ENCODE peak calls at places on chromosomes 16 and 17, in four cellular contexts. One of them, this sample, is unnamed.

GRCh38 chr17:39643271-39643670 is 6.3 kb downstream of the STARD3 start:
- DNase-seq in Panc1: no peak
- DNase-seq in fibroblast of lung: no peak
- DNase-seq in HepG2: no peak
- DNase-seq in this sample: no peak

GRCh38 chr17:37701424-37702020 is 43.3 kb downstream of the HNF1B start:
- DNase-seq in Panc1: no peak
- DNase-seq in fibroblast of lung: peak; percentile 11
- DNase-seq in HepG2: no peak
- DNase-seq in this sample: no peak

GRCh38 chr16:56625943-56626654 is 518 bp downstream of the MT1E start:
- DNase-seq in Panc1: no peak
- DNase-seq in fibroblast of lung: peak; percentile 94
- DNase-seq in HepG2: no peak
- DNase-seq in this sample: peak; percentile 50

GRCh38 chr16:75282811-75283281 is 31.4 kb upstream of the BCAR1 start:
- DNase-seq in Panc1: no peak
- DNase-seq in fibroblast of lung: no peak
- DNase-seq in HepG2: no peak
- DNase-seq in this sample: no peak

GRCh38 chr17:81512984-81513668 is 527 bp upstream of the ACTG1 start:
- DNase-seq in Panc1: no peak
- DNase-seq in fibroblast of lung: peak; percentile 59
- DNase-seq in HepG2: peak; percentile 80
- DNase-seq in this sample: peak; percentile 82

GRCh38 chr16:1533443-1533951 is at the start of gene TMEM204:
- DNase-seq in Panc1: no peak
- DNase-seq in fibroblast of lung: peak; percentile 74
- DNase-seq in HepG2: no peak
- DNase-seq in this sample: no peak

GRCh38 chr17:77852666-77853207 is 105.8 kb upstream of the TNRC6C start:
- DNase-seq in Panc1: no peak
- DNase-seq in fibroblast of lung: no peak
- DNase-seq in HepG2: no peak
- DNase-seq in this sample: no peak

GRCh38 chr16:70472786-70473433 is 18.5 kb downstream of the FCSK start:
- DNase-seq in Panc1: no peak
- DNase-seq in fibroblast of lung: no peak
- DNase-seq in HepG2: no peak
- DNase-seq in this sample: no peak

GRCh38 chr17:40363480-40363838 is 1.1 kb downstream of the GJD3 start:
- DNase-seq in Panc1: no peak
- DNase-seq in fibroblast of lung: no peak
- DNase-seq in HepG2: no peak
- DNase-seq in this sample: peak; percentile 60

GRCh38 chr17:81885869-81886548 is 5.4 kb downstream of the ALYREF start:
- DNase-seq in Panc1: no peak
- DNase-seq in fibroblast of lung: no peak
- DNase-seq in HepG2: no peak
- DNase-seq in this sample: no peak

GRCh38 chr17:12256380-12256995 is 235.8 kb downstream of the MAP2K4 start:
- DNase-seq in Panc1: peak; percentile 32
- DNase-seq in fibroblast of lung: peak; percentile 77
- DNase-seq in HepG2: peak; percentile 35
- DNase-seq in this sample: peak; percentile 70

GRCh38 chr17:79515646-79516604 is 94.9 kb downstream of the RBFOX3 start:
- DNase-seq in Panc1: no peak
- DNase-seq in fibroblast of lung: no peak
- DNase-seq in HepG2: no peak
- DNase-seq in this sample: no peak

GRCh38 chr17:79513206-79513605 is 97.6 kb downstream of the RBFOX3 start:
- DNase-seq in Panc1: no peak
- DNase-seq in fibroblast of lung: no peak
- DNase-seq in HepG2: no peak
- DNase-seq in this sample: no peak

GRCh38 chr17:79511471-79511870 is 99.4 kb downstream of the RBFOX3 start:
- DNase-seq in Panc1: no peak
- DNase-seq in fibroblast of lung: no peak
- DNase-seq in HepG2: no peak
- DNase-seq in this sample: no peak

GRCh38 chr17:79515110-79515509 is 95.7 kb downstream of the RBFOX3 start:
- DNase-seq in Panc1: no peak
- DNase-seq in fibroblast of lung: no peak
- DNase-seq in HepG2: no peak
- DNase-seq in this sample: no peak

DNA sequence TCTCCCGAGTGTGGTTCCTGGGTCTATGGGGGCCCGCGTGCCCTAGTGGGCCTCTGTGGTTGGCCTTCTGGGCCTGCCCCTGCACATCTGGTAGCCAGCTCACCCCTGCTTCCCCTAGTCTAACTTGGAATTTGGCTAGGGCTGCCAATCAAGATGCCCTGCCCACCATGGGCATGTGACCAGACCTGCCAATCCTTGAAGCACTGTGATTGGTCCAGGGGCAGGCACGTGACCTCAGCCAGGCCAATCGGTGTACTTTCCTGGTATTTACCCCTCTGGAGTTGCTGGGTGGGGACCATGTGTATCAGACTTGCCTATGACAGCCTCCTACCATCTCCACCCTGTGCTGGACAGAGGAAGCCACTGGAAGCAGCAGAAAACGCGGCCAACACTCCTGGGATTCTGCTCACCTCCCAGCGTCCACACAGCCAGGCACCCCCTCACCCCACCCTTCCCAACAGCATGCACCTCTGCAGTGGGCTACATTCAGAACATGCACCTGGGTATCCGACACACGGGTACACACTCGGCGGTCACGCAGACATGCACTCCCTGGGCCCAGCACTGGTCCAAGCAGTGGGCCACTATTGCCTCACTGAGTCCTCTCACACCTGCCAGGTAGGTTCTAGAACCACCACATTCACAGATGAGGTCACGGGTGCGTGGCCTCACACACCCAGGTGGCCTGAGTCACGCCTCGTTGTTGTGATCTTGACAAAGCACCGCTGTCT is 96.9 kb downstream of the RBFOX3 start:
- DNase-seq in Panc1: no peak
- DNase-seq in fibroblast of lung: no peak
- DNase-seq in HepG2: no peak
- DNase-seq in this sample: no peak
- H3K27ac ChIP-seq in Panc1: no peak overlapping the region
- H3K27ac ChIP-seq in fibroblast of lung: no peak overlapping the region
- H3K27ac ChIP-seq in HepG2: no peak overlapping the region
- H3K27ac ChIP-seq in this sample: no peak overlapping the region

GRCh38 chr17:19263621-19264010 is 26.4 kb downstream of the EPN2 start:
- DNase-seq in Panc1: no peak
- DNase-seq in fibroblast of lung: peak; percentile 59
- DNase-seq in HepG2: no peak
- DNase-seq in this sample: no peak

GRCh38 chr17:19264277-19264676 is 27.1 kb downstream of the EPN2 start:
- DNase-seq in Panc1: no peak
- DNase-seq in fibroblast of lung: no peak
- DNase-seq in HepG2: no peak
- DNase-seq in this sample: no peak

GRCh38 chr17:19262650-19263620 is 25.8 kb downstream of the EPN2 start:
- DNase-seq in Panc1: no peak
- DNase-seq in fibroblast of lung: no peak
- DNase-seq in HepG2: no peak
- DNase-seq in this sample: peak; percentile 49

GRCh38 chr17:19258371-19258770 is 21.2 kb downstream of the EPN2 start:
- DNase-seq in Panc1: no peak
- DNase-seq in fibroblast of lung: no peak
- DNase-seq in HepG2: no peak
- DNase-seq in this sample: no peak

DNA sequence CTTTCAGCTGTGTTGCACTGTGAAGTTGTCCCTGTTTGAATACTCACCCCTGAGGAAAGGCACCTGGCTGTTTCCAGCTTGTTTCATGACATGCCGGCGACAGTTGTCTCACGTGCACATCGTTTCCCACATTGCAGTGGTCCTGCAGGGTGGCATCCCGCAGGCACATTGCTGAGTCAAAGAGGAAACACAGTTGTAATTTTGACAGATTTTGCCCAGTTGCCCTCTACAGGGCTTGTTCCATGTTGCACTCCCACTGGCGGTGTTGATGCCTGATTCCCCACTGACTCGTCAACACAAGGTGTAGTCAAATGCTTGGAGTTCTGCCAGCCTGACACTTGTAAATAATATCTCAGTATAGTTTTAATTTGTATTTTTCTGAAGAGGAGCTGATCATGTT is 23.8 kb downstream of the EPN2 start:
- DNase-seq in Panc1: no peak
- DNase-seq in fibroblast of lung: no peak
- DNase-seq in HepG2: no peak
- DNase-seq in this sample: no peak
- H3K4me1 ChIP-seq in Panc1: no peaks in the 10 kb centered on the region
- H3K4me1 ChIP-seq in fibroblast of lung: peaks cover 21% of the 10 kb centered on the region
- H3K4me1 ChIP-seq in HepG2: no peaks in the 10 kb centered on the region
- H3K4me1 ChIP-seq in this sample: peaks cover 26% of the 10 kb centered on the region

DNA sequence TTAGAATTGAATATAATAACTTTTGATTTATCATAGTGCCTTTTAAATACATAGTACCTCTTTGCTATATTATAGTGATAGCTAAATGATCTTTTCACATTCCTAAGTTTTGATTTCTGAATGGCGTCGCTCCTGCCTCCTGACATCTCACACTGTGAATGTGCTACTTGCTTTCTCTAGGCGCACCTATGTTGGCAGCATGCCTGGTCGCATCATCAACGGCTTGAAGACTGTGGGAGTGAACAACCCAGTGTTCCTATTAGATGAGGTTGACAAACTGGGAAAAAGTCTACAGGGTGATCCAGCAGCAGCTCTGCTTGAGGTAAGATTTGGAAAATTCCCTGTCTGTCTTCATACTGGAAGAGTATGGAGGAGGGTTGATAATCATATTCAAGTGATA is 29.8 kb upstream of the ABCC11 start:
- DNase-seq in Panc1: no peak
- DNase-seq in fibroblast of lung: no peak
- DNase-seq in HepG2: no peak
- DNase-seq in this sample: no peak
- H3K27ac ChIP-seq in Panc1: no peak overlapping the region
- H3K27ac ChIP-seq in fibroblast of lung: no peak overlapping the region
- H3K27ac ChIP-seq in HepG2: no peak overlapping the region
- H3K27ac ChIP-seq in this sample: peak overlapping the region; percentile 77

GRCh38 chr17:1203111-1203966 is 23.6 kb upstream of the ABR start:
- DNase-seq in Panc1: no peak
- DNase-seq in fibroblast of lung: peak; percentile 54
- DNase-seq in HepG2: no peak
- DNase-seq in this sample: peak; percentile 86
- H3K4me1 ChIP-seq in Panc1: no peaks in the 10 kb centered on the region
- H3K4me1 ChIP-seq in fibroblast of lung: no peaks in the 10 kb centered on the region
- H3K4me1 ChIP-seq in HepG2: no peaks in the 10 kb centered on the region
- H3K4me1 ChIP-seq in this sample: no peaks in the 10 kb centered on the region

GRCh38 chr16:58713742-58714141 is 20.4 kb downstream of the GOT2 start:
- DNase-seq in Panc1: no peak
- DNase-seq in fibroblast of lung: no peak
- DNase-seq in HepG2: no peak
- DNase-seq in this sample: no peak

GRCh38 chr16:58716468-58716867 is 17.6 kb downstream of the GOT2 start:
- DNase-seq in Panc1: no peak
- DNase-seq in fibroblast of lung: peak; percentile 31
- DNase-seq in HepG2: no peak
- DNase-seq in this sample: no peak

GRCh38 chr16:58723109-58723508 is 11.0 kb downstream of the GOT2 start:
- DNase-seq in Panc1: no peak
- DNase-seq in fibroblast of lung: no peak
- DNase-seq in HepG2: no peak
- DNase-seq in this sample: no peak

DNA sequence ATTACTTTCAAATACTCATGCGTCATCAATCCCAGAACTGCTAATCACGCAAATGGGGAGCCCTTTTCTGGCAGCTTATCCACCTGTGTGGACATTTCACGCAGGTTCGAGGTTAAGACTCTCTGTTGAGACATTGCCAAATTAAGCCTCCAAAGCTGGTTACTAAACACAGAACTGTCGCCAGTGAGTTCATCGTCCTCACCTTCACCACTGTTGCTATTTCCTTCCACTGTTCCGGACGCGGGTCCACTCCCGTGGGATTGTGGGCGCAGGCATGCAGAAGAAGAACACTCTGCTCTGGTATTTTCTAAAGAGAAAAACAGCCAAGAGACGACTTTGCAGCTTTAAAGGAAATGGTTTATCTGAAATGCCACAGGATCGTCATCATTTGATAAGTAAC is 16.1 kb downstream of the GOT2 start:
- DNase-seq in Panc1: no peak
- DNase-seq in fibroblast of lung: no peak
- DNase-seq in HepG2: no peak
- DNase-seq in this sample: no peak
- H3K27ac ChIP-seq in Panc1: no peak overlapping the region
- H3K27ac ChIP-seq in fibroblast of lung: no peak overlapping the region
- H3K27ac ChIP-seq in HepG2: no peak overlapping the region
- H3K27ac ChIP-seq in this sample: no peak overlapping the region

This sample was measured in hepatocyte.